ENCODE peak calls at places on chromosomes 16 and 17, in six cellular contexts. One of them, this sample, is unnamed.

GRCh38 chr16:80466024-80466986 is 74.5 kb upstream of the DYNLRB2 start:
- DNase-seq in A549: peak
- DNase-seq in IMR-90: peak
- DNase-seq in K562: peak
- DNase-seq in GM12878: peak
- DNase-seq in HepG2: peak
- DNase-seq in this sample: peak

GRCh38 chr16:11171448-11171709 is 84.6 kb downstream of the SOCS1 start:
- DNase-seq in A549: no peak
- DNase-seq in IMR-90: no peak
- DNase-seq in K562: no peak
- DNase-seq in GM12878: no peak
- DNase-seq in HepG2: no peak
- DNase-seq in this sample: no peak

GRCh38 chr16:68786685-68787418 is 49.8 kb downstream of the CDH1 start:
- DNase-seq in A549: no peak
- DNase-seq in IMR-90: peak
- DNase-seq in K562: no peak
- DNase-seq in GM12878: no peak
- DNase-seq in HepG2: peak
- DNase-seq in this sample: no peak

GRCh38 chr16:57374067-57374534 is 1.8 kb downstream of the CX3CL1 start:
- DNase-seq in A549: no peak
- DNase-seq in IMR-90: peak
- DNase-seq in K562: no peak
- DNase-seq in GM12878: no peak
- DNase-seq in HepG2: no peak
- DNase-seq in this sample: no peak

GRCh38 chr16:19130852-19131808 is 17.4 kb downstream of the ITPRIPL2 start:
- DNase-seq in A549: no peak
- DNase-seq in IMR-90: peak
- DNase-seq in K562: no peak
- DNase-seq in GM12878: no peak
- DNase-seq in HepG2: no peak
- DNase-seq in this sample: no peak

GRCh38 chr17:74768069-74768762 is 7.9 kb downstream of the NAT9 start:
- DNase-seq in A549: no peak
- DNase-seq in IMR-90: peak
- DNase-seq in K562: no peak
- DNase-seq in GM12878: no peak
- DNase-seq in HepG2: no peak
- DNase-seq in this sample: no peak

GRCh38 chr17:51336112-51336822 is 75.9 kb downstream of the UTP18 start:
- DNase-seq in A549: no peak
- DNase-seq in IMR-90: no peak
- DNase-seq in K562: no peak
- DNase-seq in GM12878: no peak
- DNase-seq in HepG2: no peak
- DNase-seq in this sample: no peak

GRCh38 chr16:65809627-65810026 is 556.9 kb upstream of the CDH5 start:
- DNase-seq in A549: no peak
- DNase-seq in IMR-90: no peak
- DNase-seq in K562: no peak
- DNase-seq in GM12878: no peak
- DNase-seq in HepG2: no peak
- DNase-seq in this sample: no peak

GRCh38 chr16:53745126-53745525 is 41.2 kb downstream of the FTO start:
- DNase-seq in A549: no peak
- DNase-seq in IMR-90: no peak
- DNase-seq in K562: no peak
- DNase-seq in GM12878: no peak
- DNase-seq in HepG2: no peak
- DNase-seq in this sample: no peak

GRCh38 chr17:17236295-17237025 is 508 bp downstream of the FLCN start:
- DNase-seq in A549: peak
- DNase-seq in IMR-90: peak
- DNase-seq in K562: peak
- DNase-seq in GM12878: no peak
- DNase-seq in HepG2: peak
- DNase-seq in this sample: peak

GRCh38 chr16:69839798-69840409 is 77.8 kb downstream of the WWP2 start:
- DNase-seq in A549: no peak
- DNase-seq in IMR-90: no peak
- DNase-seq in K562: no peak
- DNase-seq in GM12878: no peak
- DNase-seq in HepG2: peak
- DNase-seq in this sample: no peak

GRCh38 chr16:50414152-50414551 is 45.4 kb upstream of the BRD7 start:
- DNase-seq in A549: no peak
- DNase-seq in IMR-90: no peak
- DNase-seq in K562: no peak
- DNase-seq in GM12878: no peak
- DNase-seq in HepG2: no peak
- DNase-seq in this sample: no peak

GRCh38 chr16:50422926-50423325 is 54.1 kb upstream of the BRD7 start:
- DNase-seq in A549: no peak
- DNase-seq in IMR-90: no peak
- DNase-seq in K562: no peak
- DNase-seq in GM12878: no peak
- DNase-seq in HepG2: no peak
- DNase-seq in this sample: no peak

GRCh38 chr16:50416388-50416787 is 47.6 kb upstream of the BRD7 start:
- DNase-seq in A549: no peak
- DNase-seq in IMR-90: no peak
- DNase-seq in K562: no peak
- DNase-seq in GM12878: no peak
- DNase-seq in HepG2: no peak
- DNase-seq in this sample: no peak

GRCh38 chr16:50425044-50425443 is 56.3 kb upstream of the BRD7 start:
- DNase-seq in A549: no peak
- DNase-seq in IMR-90: no peak
- DNase-seq in K562: no peak
- DNase-seq in GM12878: no peak
- DNase-seq in HepG2: no peak
- DNase-seq in this sample: no peak

GRCh38 chr16:50419116-50419515 is 50.3 kb upstream of the BRD7 start:
- DNase-seq in A549: no peak
- DNase-seq in IMR-90: no peak
- DNase-seq in K562: no peak
- DNase-seq in GM12878: no peak
- DNase-seq in HepG2: no peak
- DNase-seq in this sample: no peak
- TF ChIP-seq BHLHE40 in A549: no peak
- TF ChIP-seq BHLHE40 in IMR-90: no peak
- TF ChIP-seq BHLHE40 in K562: no peak
- TF ChIP-seq BHLHE40 in GM12878: no peak
- TF ChIP-seq BHLHE40 in HepG2: no peak
- TF ChIP-seq BHLHE40 in this sample: no peak

GRCh38 chr17:5281814-5282638 is at the start of gene RABEP1:
- DNase-seq in A549: peak
- DNase-seq in IMR-90: peak
- DNase-seq in K562: peak
- DNase-seq in GM12878: peak
- DNase-seq in HepG2: peak
- DNase-seq in this sample: peak

GRCh38 chr17:5286846-5287245 is 4.8 kb downstream of the RABEP1 start:
- DNase-seq in A549: no peak
- DNase-seq in IMR-90: no peak
- DNase-seq in K562: no peak
- DNase-seq in GM12878: no peak
- DNase-seq in HepG2: no peak
- DNase-seq in this sample: no peak

GRCh38 chr17:5282639-5283217 is 644 bp downstream of the RABEP1 start:
- DNase-seq in A549: no peak
- DNase-seq in IMR-90: no peak
- DNase-seq in K562: peak
- DNase-seq in GM12878: no peak
- DNase-seq in HepG2: no peak
- DNase-seq in this sample: no peak

GRCh38 chr17:5283531-5284315 is 1.6 kb downstream of the RABEP1 start:
- DNase-seq in A549: no peak
- DNase-seq in IMR-90: peak
- DNase-seq in K562: no peak
- DNase-seq in GM12878: no peak
- DNase-seq in HepG2: no peak
- DNase-seq in this sample: no peak
- TF ChIP-seq BHLHE40 in A549: no peak
- TF ChIP-seq BHLHE40 in IMR-90: no peak
- TF ChIP-seq BHLHE40 in K562: no peak
- TF ChIP-seq BHLHE40 in GM12878: no peak
- TF ChIP-seq BHLHE40 in HepG2: no peak
- TF ChIP-seq BHLHE40 in this sample: no peak

DNA sequence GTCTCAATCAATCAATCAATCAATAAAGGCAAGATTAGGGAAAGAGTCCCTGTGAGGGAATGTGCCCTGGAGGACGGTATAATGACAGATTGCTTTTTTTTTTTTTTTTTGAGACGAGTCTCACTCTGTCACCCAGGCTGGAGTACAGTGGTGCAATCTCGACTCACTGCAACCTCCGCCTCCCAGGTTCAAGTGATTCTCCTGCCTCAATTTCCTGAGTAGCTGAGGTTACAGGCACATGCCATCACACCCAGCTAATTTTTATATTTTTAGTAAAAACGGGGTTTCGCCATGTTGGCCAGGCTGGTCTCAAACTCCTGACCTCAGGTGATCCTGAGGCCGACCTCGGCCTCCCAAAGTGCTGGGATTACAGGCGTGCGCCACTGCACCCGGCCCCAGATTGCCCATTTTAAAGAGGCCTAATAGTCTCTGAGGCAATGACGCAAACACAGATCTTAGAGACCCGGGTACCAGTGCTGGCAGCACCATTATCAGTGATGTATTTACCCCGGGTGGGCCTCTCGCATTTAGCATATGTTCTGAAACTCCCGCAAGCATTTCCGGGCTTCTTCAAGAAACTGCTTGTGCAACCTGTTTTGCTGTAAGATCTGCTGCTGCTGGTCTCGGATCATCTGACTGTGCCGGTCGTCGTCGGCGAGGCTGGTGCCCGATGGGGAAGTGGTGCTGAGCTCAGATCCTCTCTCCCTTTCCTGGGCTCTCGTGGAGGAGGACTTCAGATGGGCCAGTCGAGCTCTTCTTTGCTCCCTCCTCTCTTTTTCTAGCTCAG is 12.7 kb downstream of the CEP295NL start:
- DNase-seq in A549: no peak
- DNase-seq in IMR-90: no peak
- DNase-seq in K562: no peak
- DNase-seq in GM12878: no peak
- DNase-seq in HepG2: no peak
- DNase-seq in this sample: no peak
- TF ChIP-seq BHLHE40 in A549: no peak
- TF ChIP-seq BHLHE40 in IMR-90: no peak
- TF ChIP-seq BHLHE40 in K562: no peak
- TF ChIP-seq BHLHE40 in GM12878: no peak
- TF ChIP-seq BHLHE40 in HepG2: no peak
- TF ChIP-seq BHLHE40 in this sample: no peak

DNA sequence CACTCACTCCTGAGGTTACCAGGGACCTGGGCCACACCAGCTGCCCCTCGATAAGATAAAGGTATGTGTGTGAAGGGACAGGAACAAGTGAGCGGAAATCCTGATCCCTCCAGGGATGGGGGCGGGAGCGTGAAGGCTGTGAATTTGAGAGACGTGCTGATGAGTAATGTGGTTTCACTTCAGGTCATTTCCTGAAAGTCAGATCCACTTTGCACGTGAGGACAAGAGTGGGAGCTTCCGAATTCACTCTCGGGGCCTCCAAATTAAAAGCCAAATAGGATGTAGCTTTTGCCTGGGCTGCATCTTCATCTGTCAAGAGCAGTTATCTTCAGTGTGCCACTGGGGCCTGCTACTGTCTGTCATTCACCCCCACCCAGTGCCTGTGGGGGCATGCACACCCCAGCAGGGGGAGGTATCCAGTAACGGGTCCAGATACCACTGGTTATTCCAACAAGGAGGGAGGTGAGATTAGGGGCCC is 87.4 kb upstream of the LHX1 start:
- DNase-seq in A549: peak
- DNase-seq in IMR-90: peak
- DNase-seq in K562: peak
- DNase-seq in GM12878: peak
- DNase-seq in HepG2: no peak
- DNase-seq in this sample: peak
- TF ChIP-seq BHLHE40 in A549: peak
- TF ChIP-seq BHLHE40 in IMR-90: peak
- TF ChIP-seq BHLHE40 in K562: peak
- TF ChIP-seq BHLHE40 in GM12878: peak
- TF ChIP-seq BHLHE40 in HepG2: no peak
- TF ChIP-seq BHLHE40 in this sample: no peak

GRCh38 chr17:13338421-13338820 is 263.3 kb downstream of the HS3ST3A1 start:
- DNase-seq in A549: no peak
- DNase-seq in IMR-90: no peak
- DNase-seq in K562: no peak
- DNase-seq in GM12878: no peak
- DNase-seq in HepG2: no peak
- DNase-seq in this sample: no peak
- TF ChIP-seq BHLHE40 in A549: no peak
- TF ChIP-seq BHLHE40 in IMR-90: no peak
- TF ChIP-seq BHLHE40 in K562: no peak
- TF ChIP-seq BHLHE40 in GM12878: no peak
- TF ChIP-seq BHLHE40 in HepG2: no peak
- TF ChIP-seq BHLHE40 in this sample: no peak

GRCh38 chr17:57035971-57036481 is 49.0 kb upstream of the AKAP1 start:
- DNase-seq in A549: no peak
- DNase-seq in IMR-90: no peak
- DNase-seq in K562: no peak
- DNase-seq in GM12878: no peak
- DNase-seq in HepG2: no peak
- DNase-seq in this sample: no peak

GRCh38 chr17:57033296-57033695 is 51.8 kb upstream of the AKAP1 start:
- DNase-seq in A549: no peak
- DNase-seq in IMR-90: no peak
- DNase-seq in K562: no peak
- DNase-seq in GM12878: no peak
- DNase-seq in HepG2: no peak
- DNase-seq in this sample: no peak

GRCh38 chr17:57027852-57028251 is 49.9 kb downstream of the SCPEP1 start:
- DNase-seq in A549: no peak
- DNase-seq in IMR-90: no peak
- DNase-seq in K562: no peak
- DNase-seq in GM12878: no peak
- DNase-seq in HepG2: no peak
- DNase-seq in this sample: no peak

GRCh38 chr17:57034807-57035754 is 50.0 kb upstream of the AKAP1 start:
- DNase-seq in A549: no peak
- DNase-seq in IMR-90: no peak
- DNase-seq in K562: no peak
- DNase-seq in GM12878: no peak
- DNase-seq in HepG2: no peak
- DNase-seq in this sample: no peak

GRCh38 chr17:57032343-57032742 is 52.7 kb upstream of the AKAP1 start:
- DNase-seq in A549: no peak
- DNase-seq in IMR-90: no peak
- DNase-seq in K562: no peak
- DNase-seq in GM12878: no peak
- DNase-seq in HepG2: no peak
- DNase-seq in this sample: no peak
- TF ChIP-seq BHLHE40 in A549: no peak
- TF ChIP-seq BHLHE40 in IMR-90: no peak
- TF ChIP-seq BHLHE40 in K562: no peak
- TF ChIP-seq BHLHE40 in GM12878: no peak
- TF ChIP-seq BHLHE40 in HepG2: no peak
- TF ChIP-seq BHLHE40 in this sample: no peak

GRCh38 chr16:67098599-67098998 is 11.1 kb upstream of the PHAF1 start:
- DNase-seq in A549: no peak
- DNase-seq in IMR-90: no peak
- DNase-seq in K562: no peak
- DNase-seq in GM12878: no peak
- DNase-seq in HepG2: no peak
- DNase-seq in this sample: no peak
- TF ChIP-seq BHLHE40 in A549: no peak
- TF ChIP-seq BHLHE40 in IMR-90: no peak
- TF ChIP-seq BHLHE40 in K562: no peak
- TF ChIP-seq BHLHE40 in GM12878: no peak
- TF ChIP-seq BHLHE40 in HepG2: no peak
- TF ChIP-seq BHLHE40 in this sample: no peak

This sample was measured in HEK293T.